ENCODE peak calls at places on chromosomes 12 and 14, in five cellular contexts. G, W, T, B and E are unnamed samples.

GRCh38 chr12:107759410-107759809 is 1.5 kb downstream of the PRDM4 start:
- DNase-seq in G (peak), W (no peak), T (no peak), B (no peak), E (peak)

GRCh38 chr14:72638021-72638420 is 255.9 kb downstream of the DPF3 start:
- DNase-seq in G (peak), T (no peak), W (no peak), B (no peak), E (peak)

GRCh38 chr12:27970391-27970980 is 2.0 kb downstream of the PTHLH start:
- DNase-seq in T (no peak), W (peak), B (no peak), G (peak), E (peak)

GRCh38 chr14:68361231-68361630 is 431.6 kb downstream of the ZFP36L1 start:
- DNase-seq in W (no peak), G (no peak), B (no peak), T (no peak), E (peak)

GRCh38 chr14:24456980-24457379 is 14.4 kb upstream of the SDR39U1 start:
- DNase-seq in T (no peak), G (peak), W (no peak), B (no peak), E (peak)

GRCh38 chr12:108235231-108235959 is 103.7 kb downstream of the CMKLR1 start:
- DNase-seq in W (no peak), G (no peak), B (no peak), T (no peak), E (no peak)

GRCh38 chr12:16568873-16569272 is 37.1 kb downstream of the LMO3 start:
- DNase-seq in B (no peak), W (no peak), T (no peak), G (peak), E (peak)

GRCh38 chr12:79119796-79120195 is 255.2 kb downstream of the SYT1 start:
- DNase-seq in G (no peak), T (no peak), B (no peak), W (no peak), E (no peak)

GRCh38 chr12:38883629-38884134 is 21.7 kb downstream of the CPNE8 start:
- DNase-seq in T (no peak), B (no peak), G (no peak), W (no peak), E (no peak)

GRCh38 chr12:2922329-2922728 is 31.6 kb downstream of the TULP3 start:
- DNase-seq in G (no peak), B (no peak), T (no peak), W (no peak), E (no peak)

GRCh38 chr12:128807161-128807724 is 16.5 kb downstream of the SLC15A4 start:
- DNase-seq in W (peak), B (no peak), T (no peak), G (no peak), E (no peak)

GRCh38 chr14:70416717-70417349 is at the start of gene SYNJ2BP:
- DNase-seq in B (no peak), G (peak), W (peak), T (peak), E (peak)

GRCh38 chr14:77151918-77152588 is 10.5 kb upstream of the ZDHHC22 start:
- DNase-seq in W (no peak), T (no peak), G (peak), B (no peak), E (peak)

GRCh38 chr12:75883241-75883640 is 148.3 kb downstream of the PHLDA1 start:
- DNase-seq in W (no peak), G (peak), B (no peak), T (no peak), E (no peak)

GRCh38 chr14:36518031-36518585 is 1.9 kb downstream of the NKX2-1 start:
- DNase-seq in G (no peak), T (no peak), B (no peak), W (no peak), E (no peak)

GRCh38 chr12:56593909-56594621 is 36.1 kb downstream of the BAZ2A start:
- DNase-seq in W (peak), G (peak), T (peak), B (no peak), E (peak)

GRCh38 chr14:70289138-70289537 is 70.3 kb downstream of the COX16 start:
- DNase-seq in B (no peak), W (no peak), T (no peak), G (no peak), E (no peak)

GRCh38 chr14:94919896-94920295 is 150.0 kb upstream of the GSC start:
- DNase-seq in T (no peak), B (no peak), G (no peak), W (no peak), E (no peak)